ENCODE peak calls at places on chromosome 14, in four cellular contexts. Z is mammary epithelial cell, E is uterus, T is right atrium auricular region. J is an unnamed sample.

GRCh38 chr14:22871200-22871961 is at the start of gene LRP10:
- DNase-seq in T (peak; percentile 95), E (peak; percentile 90), Z (peak; percentile 89), J (peak; percentile 94)

GRCh38 chr14:76810953-76811400 is 1.7 kb downstream of the ANGEL1 start:
- DNase-seq in E (no peak), T (no peak), Z (peak; percentile 26), J (no peak)

GRCh38 chr14:63267171-63267570 is 51.6 kb downstream of the GPHB5 start:
- DNase-seq in E (no peak), T (no peak), Z (no peak), J (no peak)

GRCh38 chr14:62983821-62984220 is 61.4 kb downstream of the KCNH5 start:
- DNase-seq in Z (no peak), T (no peak), E (no peak), J (no peak)

GRCh38 chr14:102229739-102230092 is 75.2 kb downstream of the MOK start:
- DNase-seq in T (no peak), E (no peak), Z (no peak), J (no peak)

GRCh38 chr14:99727096-99727870 is 43.2 kb downstream of the CYP46A1 start:
- DNase-seq in Z (no peak), E (no peak), T (peak; percentile 40), J (no peak)

GRCh38 chr14:28751467-28752058 is 15.0 kb upstream of the FOXG1 start:
- DNase-seq in E (no peak), T (no peak), Z (peak; percentile 45), J (no peak)

GRCh38 chr14:32693114-32693513 is 245.6 kb upstream of the NPAS3 start:
- DNase-seq in E (no peak), Z (peak; percentile 43), T (no peak), J (no peak)

GRCh38 chr14:36207500-36207899 is 31.0 kb upstream of the PTCSC3 start:
- DNase-seq in T (no peak), E (no peak), Z (no peak), J (no peak)

GRCh38 chr14:50944647-50945413 is 547 bp upstream of the PYGL start:
- DNase-seq in E (peak; percentile 57), T (no peak), Z (peak; percentile 80), J (peak; percentile 39)

GRCh38 chr14:52873694-52874093 is 77.2 kb downstream of the FERMT2 start:
- DNase-seq in T (no peak), E (peak; percentile 42), Z (peak; percentile 27), J (no peak)

DNA sequence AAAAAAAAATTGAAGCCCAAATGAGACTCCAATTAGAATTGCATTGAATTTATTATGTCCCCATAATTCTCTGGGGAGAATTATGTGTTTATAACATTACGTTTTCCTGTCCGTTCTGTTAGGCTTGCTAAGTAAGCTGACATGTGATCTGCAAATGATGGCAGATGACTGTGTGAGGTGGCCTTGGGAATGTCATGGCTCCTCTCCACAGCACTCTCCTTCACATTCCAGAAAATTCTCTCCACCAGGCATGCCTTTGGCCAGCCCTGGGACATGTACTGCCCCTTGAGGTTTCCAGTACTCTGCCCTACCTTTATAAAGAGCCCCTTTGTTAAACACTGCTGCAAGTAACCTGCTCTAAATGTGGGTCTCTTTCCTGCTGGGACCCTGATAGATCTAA is 28.3 kb upstream of the INF2 start:
- DNase-seq in T (no peak), E (no peak), Z (no peak), J (no peak)
- H3K4me1 ChIP-seq in T (peaks cover 21% of the 10 kb centered on the region), E (no peaks in the 10 kb centered on the region), Z (peaks cover 11% of the 10 kb centered on the region), J (no peaks in the 10 kb centered on the region)

DNA sequence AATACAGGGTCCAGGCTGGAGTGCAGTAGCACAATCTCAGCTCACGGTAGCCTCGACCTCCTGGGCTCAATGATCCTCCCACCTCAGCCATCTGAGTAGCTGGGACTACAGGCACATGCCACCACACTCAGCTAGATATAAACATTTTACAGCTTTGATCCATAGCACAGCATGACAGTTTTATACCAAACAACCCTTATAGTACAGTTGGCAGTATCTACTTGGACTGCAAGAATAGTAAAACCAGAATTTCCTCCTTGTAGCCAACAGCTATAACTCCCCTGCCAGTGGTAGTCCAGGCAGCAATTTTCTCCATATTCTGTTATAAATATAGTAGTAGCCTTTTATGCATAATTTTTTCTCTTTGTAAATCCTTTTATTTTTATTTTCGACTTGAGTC is 317.0 kb downstream of the FUT8 start:
- DNase-seq in T (no peak), E (no peak), Z (no peak), J (no peak)
- TF ChIP-seq CTCF in T (no peak), E (no peak), Z (no peak), J (no peak)

GRCh38 chr14:68931474-68932051 is 47.5 kb downstream of the ACTN1 start:
- DNase-seq in T (no peak), Z (no peak), E (no peak), J (no peak)
- H3K4me1 ChIP-seq in T (peaks cover 73% of the 10 kb centered on the region), Z (peaks cover 48% of the 10 kb centered on the region), E (peaks cover 7% of the 10 kb centered on the region), J (peaks cover 9% of the 10 kb centered on the region)

DNA sequence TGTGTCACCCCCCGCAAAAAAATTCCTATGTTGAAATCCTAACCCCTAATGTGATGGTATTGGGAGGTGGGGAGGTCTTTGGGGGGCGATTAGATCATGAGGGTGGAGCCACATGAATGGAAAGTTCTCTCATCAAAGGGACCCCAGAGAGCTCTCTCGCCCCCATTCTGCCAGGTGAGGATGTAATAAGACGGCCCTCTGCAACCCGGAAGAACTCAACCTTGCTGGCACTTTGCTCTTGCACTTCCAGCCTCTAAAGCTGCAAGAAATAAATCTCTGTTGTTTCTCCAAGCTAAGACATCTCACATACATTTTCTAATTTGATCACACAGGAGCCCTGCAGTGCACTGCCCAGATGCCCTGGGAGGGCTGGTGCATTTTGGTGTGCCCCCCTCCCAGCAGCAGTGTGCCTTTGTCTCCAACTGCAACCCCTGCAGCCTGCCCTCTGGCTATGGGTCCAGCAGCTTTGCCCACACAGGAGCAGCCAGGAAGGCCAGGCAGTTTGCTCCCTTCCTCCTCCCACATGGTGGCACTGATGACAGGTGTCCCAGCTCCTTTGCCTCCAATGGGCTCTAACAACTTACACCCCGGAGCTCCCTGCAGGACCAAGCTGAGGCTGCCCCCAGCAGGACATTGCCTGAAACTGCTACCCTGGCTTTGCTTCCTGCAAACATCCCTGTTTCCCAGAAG is 59.3 kb downstream of the C14orf132 start:
- DNase-seq in E (no peak), Z (peak; percentile 46), T (no peak), J (peak; percentile 51)
- TF ChIP-seq CTCF in E (peak; percentile 46), Z (peak; percentile 78), T (no peak), J (no peak)

J was measured in lung.